ENCODE peak calls at places on chromosome 9, in five cellular contexts. U, G, F, D and W are unnamed samples. For H3K9me3, the result is how much of the 10 kb centered on the place peaks cover.

GRCh38 chr9:78031271-78031825 is at the start of gene GNAQ:
- DNase-seq in D (no peak), U (peak), F (no peak), G (peak), W (peak)

GRCh38 chr9:87375397-87376073 is 122.1 kb upstream of the DAPK1 start:
- DNase-seq in D (no peak), F (peak), U (no peak), G (no peak), W (no peak)

GRCh38 chr9:83649515-83649914 is 26.6 kb downstream of the IDNK start:
- DNase-seq in G (no peak), D (no peak), F (no peak), U (no peak), W (no peak)

GRCh38 chr9:70574222-70574837 is 159.9 kb upstream of the KLF9 start:
- DNase-seq in D (no peak), F (no peak), U (no peak), G (peak), W (peak)

GRCh38 chr9:1604942-1605560 is 410.1 kb upstream of the SMARCA2 start:
- DNase-seq in D (no peak), U (no peak), F (peak), G (peak), W (no peak)

GRCh38 chr9:84966876-84967830 is 297.6 kb downstream of the NTRK2 start:
- DNase-seq in D (no peak), U (no peak), F (no peak), G (no peak), W (no peak)

GRCh38 chr9:99820330-99821186 is 1.1 kb upstream of the NR4A3 start:
- DNase-seq in F (peak), U (peak), D (peak), G (peak), W (peak)

GRCh38 chr9:89277454-89277853 is 33.5 kb upstream of the CKS2 start:
- DNase-seq in F (peak), U (no peak), G (peak), D (no peak), W (no peak)

GRCh38 chr9:137968235-137968634 is 90.7 kb downstream of the CACNA1B start:
- DNase-seq in D (no peak), G (no peak), F (no peak), U (no peak), W (no peak)

GRCh38 chr9:126165755-126166154 is 160.9 kb upstream of the MVB12B start:
- DNase-seq in U (no peak), G (no peak), F (no peak), D (no peak), W (no peak)

GRCh38 chr9:12759767-12760166 is 15.1 kb upstream of the LURAP1L start:
- DNase-seq in G (peak), F (peak), D (no peak), U (no peak), W (no peak)

GRCh38 chr9:2857564-2858198 is 13.8 kb upstream of the PUM3 start:
- DNase-seq in G (peak), D (peak), F (peak), U (peak), W (no peak)

GRCh38 chr9:106862115-106862945 is 636 bp upstream of the ZNF462 start:
- DNase-seq in F (peak), G (peak), U (peak), D (peak), W (no peak)

GRCh38 chr9:18404482-18405029 is 69.4 kb upstream of the ADAMTSL1 start:
- DNase-seq in U (no peak), F (no peak), D (no peak), G (no peak), W (no peak)

GRCh38 chr9:96686638-96687335 is 31.7 kb upstream of the PRXL2C start:
- DNase-seq in G (peak), F (peak), U (peak), D (peak), W (peak)

GRCh38 chr9:101449071-101449721 is 13.6 kb upstream of the ALDOB start:
- DNase-seq in D (peak), F (peak), U (peak), G (peak), W (peak)

GRCh38 chr9:4985376-4986266 is 549 bp downstream of the JAK2 start:
- DNase-seq in U (peak), F (peak), D (peak), G (peak), W (no peak)

GRCh38 chr9:85420750-85421149 is 321.0 kb downstream of the AGTPBP1 start:
- DNase-seq in G (no peak), F (no peak), U (no peak), D (no peak), W (no peak)

GRCh38 chr9:20848490-20848889 is 164.4 kb downstream of the FOCAD start:
- DNase-seq in F (no peak), D (no peak), U (no peak), G (peak), W (no peak)

GRCh38 chr9:79988126-79988525 is 416.4 kb downstream of the TLE4 start:
- DNase-seq in G (no peak), D (no peak), F (no peak), U (no peak), W (no peak)

GRCh38 chr9:133693703-133694529 is 44.2 kb downstream of the SARDH start:
- DNase-seq in G (no peak), D (no peak), F (no peak), U (no peak), W (peak)

GRCh38 chr9:89812556-89813181 is 207.9 kb downstream of the GADD45G start:
- DNase-seq in G (no peak), D (no peak), F (no peak), U (no peak), W (no peak)

GRCh38 chr9:109033941-109034700 is 20.8 kb upstream of the CTNNAL1 start:
- DNase-seq in F (no peak), U (no peak), D (no peak), G (no peak), W (no peak)

GRCh38 chr9:71859939-71860338 is 51.1 kb downstream of the ABHD17B start:
- DNase-seq in D (no peak), F (no peak), U (no peak), G (peak), W (no peak)

GRCh38 chr9:24824607-24825006 is 278.9 kb upstream of the IZUMO3 start:
- DNase-seq in D (no peak), G (no peak), U (no peak), F (peak), W (no peak)

GRCh38 chr9:133583586-133583985 is 25.6 kb downstream of the FAM163B start:
- DNase-seq in F (no peak), U (peak), D (no peak), G (no peak), W (no peak)

GRCh38 chr9:98118640-98119601 is at the start of gene TRIM14:
- DNase-seq in D (no peak), U (peak), G (peak), F (peak), W (peak)

GRCh38 chr9:7976167-7976755 is 176.7 kb upstream of the DMAC1 start:
- DNase-seq in G (no peak), U (no peak), F (no peak), D (no peak), W (no peak)

GRCh38 chr9:82152181-82152580 is 163.6 kb downstream of the SPATA31D1 start:
- DNase-seq in D (no peak), G (peak), F (peak), U (no peak), W (no peak)

GRCh38 chr9:111622626-111623025 is 8.5 kb upstream of the DNAJC25 start:
- DNase-seq in D (peak), U (no peak), F (peak), G (peak), W (peak)

GRCh38 chr9:128703616-128704355 is 1.5 kb downstream of the PKN3 start:
- DNase-seq in F (no peak), D (no peak), G (no peak), U (peak), W (peak)

DNA sequence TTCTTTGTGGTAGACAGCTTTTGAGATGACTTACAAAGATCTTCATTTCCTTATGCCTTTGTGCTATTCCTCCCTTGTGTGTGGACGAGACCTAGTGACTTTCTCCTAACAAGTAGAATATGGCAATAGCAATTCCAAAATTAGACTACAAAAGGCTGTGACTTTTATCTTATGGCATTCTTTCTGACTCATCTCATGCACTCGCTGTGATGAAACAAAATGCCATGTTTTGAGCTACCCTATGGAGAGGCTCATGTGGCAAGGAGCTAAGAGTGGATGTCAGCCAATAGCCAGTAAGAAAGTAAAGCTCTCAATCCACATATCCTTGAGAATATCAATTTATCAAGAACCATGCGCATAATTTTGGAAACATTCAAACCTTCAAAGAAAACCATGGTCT is 380.5 kb upstream of the SMC2 start:
- DNase-seq in D (no peak), G (no peak), U (no peak), F (no peak), W (no peak)
- H3K9me3 ChIP-seq in D (under half), G (under half), U (under half), F (under half), W (under half)

DNA sequence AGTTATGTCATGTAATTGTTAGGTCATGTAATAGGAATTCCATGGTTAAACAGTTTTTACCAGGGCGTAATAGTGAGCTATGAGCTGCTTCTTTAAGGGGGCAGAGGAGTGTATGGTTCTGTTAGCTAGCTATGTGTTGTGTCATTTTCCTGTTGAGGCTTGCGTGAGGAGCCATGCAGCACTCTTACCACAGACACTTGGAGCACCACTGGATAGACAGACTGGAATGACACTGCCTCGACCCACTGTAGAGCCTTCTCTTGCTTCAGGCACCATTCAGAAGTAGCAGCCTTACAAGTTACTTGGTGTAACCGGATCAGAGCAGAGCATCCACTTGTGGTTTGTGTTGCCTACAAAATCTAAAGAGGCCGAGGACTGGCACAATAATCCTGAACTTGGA is 28.3 kb upstream of the STOM start:
- DNase-seq in U (no peak), F (peak), D (no peak), G (peak), W (no peak)
- H3K27ac ChIP-seq in U (no peak), F (peak), D (no peak), G (peak), W (no peak)

GRCh38 chr9:91953723-91954122 is 3.7 kb upstream of the ROR2 start:
- DNase-seq in G (no peak), D (no peak), F (no peak), U (no peak), W (no peak)

GRCh38 chr9:91954841-91955471 is 4.9 kb upstream of the ROR2 start:
- DNase-seq in D (no peak), G (peak), F (peak), U (no peak), W (no peak)

GRCh38 chr9:91949293-91949945 is 609 bp downstream of the ROR2 start:
- DNase-seq in G (no peak), U (no peak), D (no peak), F (peak), W (no peak)

GRCh38 chr9:91949946-91950664 is at the start of gene ROR2:
- DNase-seq in U (no peak), D (no peak), F (peak), G (peak), W (peak)

GRCh38 chr9:91951944-91952520 is 2.0 kb upstream of the ROR2 start:
- DNase-seq in G (peak), U (no peak), D (no peak), F (peak), W (no peak)
- H3K4me3 ChIP-seq in G (no peak), U (no peak), D (no peak), F (no peak), W (no peak)

GRCh38 chr9:116451500-116451899 is 235.6 kb upstream of the TRIM32 start:
- DNase-seq in G (no peak), D (no peak), F (no peak), U (no peak), W (no peak)

GRCh38 chr9:116450378-116451139 is 236.5 kb upstream of the TRIM32 start:
- DNase-seq in D (no peak), G (peak), U (no peak), F (no peak), W (no peak)

GRCh38 chr9:116452227-116452626 is 234.9 kb upstream of the TRIM32 start:
- DNase-seq in G (no peak), F (no peak), U (no peak), D (no peak), W (no peak)

GRCh38 chr9:116448463-116448862 is 238.6 kb upstream of the TRIM32 start:
- DNase-seq in F (no peak), G (no peak), U (no peak), D (no peak), W (no peak)

GRCh38 chr9:116447914-116448313 is 239.2 kb upstream of the TRIM32 start:
- DNase-seq in F (no peak), G (peak), U (no peak), D (no peak), W (no peak)
- H3K9me3 ChIP-seq in F (under half), G (under half), U (under half), D (under half), W (under half)

GRCh38 chr9:113573303-113573958 is 109.9 kb downstream of the RGS3 start:
- DNase-seq in F (no peak), U (peak), D (peak), G (no peak), W (peak)

GRCh38 chr9:113572076-113572861 is 108.7 kb downstream of the RGS3 start:
- DNase-seq in D (peak), F (no peak), G (no peak), U (peak), W (peak)

GRCh38 chr9:113577525-113578261 is 114.2 kb downstream of the RGS3 start:
- DNase-seq in G (peak), D (no peak), U (no peak), F (peak), W (peak)

GRCh38 chr9:113573959-113574352 is 110.4 kb downstream of the RGS3 start:
- DNase-seq in U (peak), G (no peak), D (no peak), F (no peak), W (no peak)

GRCh38 chr9:113574381-113575262 is 111.1 kb downstream of the RGS3 start:
- DNase-seq in F (peak), U (peak), D (no peak), G (no peak), W (no peak)
- H3K27ac ChIP-seq in F (peak), U (peak), D (peak), G (no peak), W (peak)

GRCh38 chr9:114371343-114371985 is 16.3 kb downstream of the AKNA start:
- DNase-seq in F (no peak), D (no peak), G (no peak), U (no peak), W (no peak)

GRCh38 chr9:114370985-114371335 is 16.8 kb downstream of the AKNA start:
- DNase-seq in D (no peak), U (no peak), G (no peak), F (no peak), W (no peak)

GRCh38 chr9:114369567-114370240 is 18.1 kb downstream of the AKNA start:
- DNase-seq in D (no peak), U (no peak), F (no peak), G (no peak), W (no peak)

GRCh38 chr9:114371986-114372917 is 15.5 kb downstream of the AKNA start:
- DNase-seq in D (peak), G (no peak), U (no peak), F (peak), W (peak)

DNA sequence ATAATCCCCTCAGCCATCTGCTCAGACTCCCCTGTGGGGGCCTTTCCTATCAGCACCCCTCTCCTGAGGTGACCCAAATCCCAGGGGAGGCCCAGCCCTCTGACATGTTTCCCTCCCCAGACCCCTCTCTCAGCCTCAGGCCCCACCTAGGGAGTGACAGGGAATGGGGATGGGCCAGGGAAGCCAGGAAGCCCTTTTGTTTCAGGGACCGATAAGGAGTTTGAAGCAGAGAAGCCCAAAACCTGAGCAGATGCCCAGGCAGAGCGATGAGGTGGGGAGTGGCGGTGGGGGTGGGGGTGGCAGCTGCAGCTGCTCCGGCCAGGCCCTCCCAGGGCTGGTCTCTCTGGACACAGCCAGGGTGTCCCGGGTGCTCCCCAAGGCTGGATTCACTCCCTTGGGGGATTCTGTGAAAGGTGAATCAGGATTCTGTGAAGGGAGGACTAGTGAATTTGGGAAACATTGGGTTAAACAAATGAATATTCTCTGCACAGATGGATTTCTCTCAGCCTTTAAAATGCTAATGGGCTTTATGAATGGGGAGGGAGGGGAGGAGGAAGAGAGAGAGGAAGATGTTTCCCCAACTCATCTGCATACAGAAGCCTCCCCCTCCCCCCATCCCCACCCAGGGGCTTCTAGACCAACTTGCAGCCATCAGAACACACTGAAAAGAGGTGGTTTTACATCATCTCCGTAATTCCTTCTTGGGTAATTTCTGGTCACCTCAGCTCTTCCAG is 17.4 kb downstream of the AKNA start:
- DNase-seq in G (no peak), U (no peak), D (no peak), F (no peak), W (no peak)
- H3K4me3 ChIP-seq in G (no peak), U (no peak), D (no peak), F (no peak), W (no peak)

GRCh38 chr9:92983984-92984589 is 36.8 kb downstream of the FGD3 start:
- DNase-seq in U (no peak), G (peak), F (peak), D (no peak), W (no peak)

GRCh38 chr9:92988215-92988731 is 41.0 kb downstream of the FGD3 start:
- DNase-seq in U (no peak), G (no peak), F (peak), D (no peak), W (no peak)

GRCh38 chr9:92986175-92987110 is 39.1 kb downstream of the FGD3 start:
- DNase-seq in F (no peak), D (no peak), G (peak), U (no peak), W (no peak)

GRCh38 chr9:92982130-92982529 is 34.8 kb downstream of the FGD3 start:
- DNase-seq in D (no peak), G (no peak), F (no peak), U (no peak), W (no peak)

DNA sequence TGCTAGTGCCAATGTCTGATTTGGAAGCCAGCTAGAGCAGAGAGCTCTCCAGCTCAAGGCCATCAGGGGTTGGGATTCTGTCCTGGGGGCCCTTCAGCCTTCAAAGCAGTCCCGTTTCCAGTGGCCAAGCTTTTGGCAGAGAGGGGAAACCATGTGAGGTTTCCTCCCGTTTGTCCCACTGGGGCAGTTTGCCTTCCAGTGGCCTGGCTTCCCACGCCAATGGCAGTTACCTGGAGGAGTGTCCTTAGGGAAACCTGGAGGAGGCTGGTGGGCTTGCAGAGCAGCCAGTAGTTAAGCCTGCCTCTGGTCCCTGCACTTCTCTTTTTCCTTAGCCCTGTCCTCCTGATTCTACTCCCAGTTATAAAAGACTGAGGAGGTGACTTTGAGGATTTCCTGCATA is 37.7 kb downstream of the FGD3 start:
- DNase-seq in F (no peak), D (no peak), G (no peak), U (no peak), W (no peak)
- H3K9me3 ChIP-seq in F (under half), D (under half), G (under half), U (under half), W (under half)

GRCh38 chr9:129809346-129809745 is 6.4 kb downstream of the TOR1B start:
- DNase-seq in F (no peak), G (no peak), D (no peak), U (no peak), W (no peak)
- H3K27ac ChIP-seq in F (no peak), G (no peak), D (no peak), U (no peak), W (no peak)

GRCh38 chr9:136052991-136053756 is 41.9 kb downstream of the NACC2 start:
- DNase-seq in U (no peak), D (peak), G (no peak), F (peak), W (no peak)

GRCh38 chr9:136051568-136052432 is 43.3 kb downstream of the NACC2 start:
- DNase-seq in U (no peak), D (no peak), G (peak), F (peak), W (no peak)

GRCh38 chr9:136053757-136054142 is 41.3 kb downstream of the NACC2 start:
- DNase-seq in G (no peak), U (no peak), F (no peak), D (no peak), W (no peak)

GRCh38 chr9:136050706-136051567 is 44.2 kb downstream of the NACC2 start:
- DNase-seq in F (peak), G (no peak), D (no peak), U (no peak), W (no peak)

GRCh38 chr9:136052433-136052880 is 42.6 kb downstream of the NACC2 start:
- DNase-seq in U (no peak), D (no peak), F (peak), G (no peak), W (no peak)
- H3K4me3 ChIP-seq in U (peak), D (peak), F (peak), G (no peak), W (peak)